ENCODE peak calls at places on chromosomes 1 and 21, in seven cellular contexts. Q is stimulated activated CD4-positive, alpha-beta T cell treated with anti-CD3 and anti-CD28 coated beads, Interleukin-4, amount 100 ng/mL, for 1 hour; I is NT2/D1; Z is WTC11; O is GOT3; L is EH; Y is DMS53. D is an unnamed sample.

GRCh38 chr1:63915121-63915520 is 141.3 kb downstream of the ROR1 start:
- DNase-seq in L (peak; percentile 10), Z (no peak), I (no peak), O (no peak), Y (peak; percentile 63), Q (no peak), D (no peak)

GRCh38 chr21:44815225-44815624 is 2.6 kb downstream of the SUMO3 start:
- DNase-seq in Z (no peak), Y (no peak), L (no peak), O (no peak), I (no peak), Q (no peak), D (no peak)

GRCh38 chr1:7549277-7549676 is 221.8 kb upstream of the VAMP3 start:
- DNase-seq in Z (no peak), I (no peak), Q (no peak), L (peak; percentile 85), O (peak; percentile 16), Y (peak; percentile 92), D (peak; percentile 3)

GRCh38 chr21:32392299-32392879 is 423 bp downstream of the URB1 start:
- DNase-seq in Z (no peak), Q (no peak), L (no peak), I (no peak), Y (peak; percentile 29), O (no peak), D (no peak)

GRCh38 chr1:114082047-114082630 is 71.5 kb downstream of the SYT6 start:
- DNase-seq in O (no peak), L (no peak), Z (no peak), I (no peak), Y (no peak), Q (no peak), D (no peak)

GRCh38 chr1:168004531-168004930 is 67.7 kb upstream of the MPC2 start:
- DNase-seq in L (no peak), Z (no peak), Y (no peak), O (no peak), I (no peak), Q (no peak), D (no peak)

GRCh38 chr21:39660191-39660590 is 47.5 kb downstream of the B3GALT5 start:
- DNase-seq in Z (no peak), L (peak; percentile 60), O (no peak), I (no peak), Q (no peak), Y (peak; percentile 74), D (no peak)

GRCh38 chr1:110237406-110238152 is 27.5 kb downstream of the KCNC4 start:
- DNase-seq in I (no peak), Y (no peak), O (no peak), Q (no peak), L (no peak), Z (no peak), D (peak; percentile 55)

GRCh38 chr1:21827141-21827679 is 15.1 kb downstream of the LDLRAD2 start:
- DNase-seq in Y (no peak), L (no peak), Z (no peak), Q (no peak), O (no peak), I (no peak), D (no peak)

GRCh38 chr1:10724948-10725852 is 71.2 kb downstream of the CASZ1 start:
- DNase-seq in O (no peak), I (no peak), L (peak; percentile 72), Y (no peak), Z (no peak), Q (no peak), D (no peak)

GRCh38 chr1:201142011-201142853 is 12.0 kb downstream of the TMEM9 start:
- DNase-seq in Q (no peak), Z (no peak), O (no peak), Y (no peak), I (no peak), L (no peak), D (peak; percentile 37)

GRCh38 chr1:152486400-152487006 is 24.1 kb upstream of the LCE5A start:
- DNase-seq in Q (no peak), Y (peak; percentile 5), O (no peak), Z (no peak), L (peak; percentile 2), I (peak; percentile 27), D (peak; percentile 21)

GRCh38 chr1:109050228-109050995 is 8.5 kb upstream of the WDR47 start:
- DNase-seq in Y (no peak), Q (no peak), I (no peak), Z (no peak), L (no peak), O (no peak), D (no peak)

GRCh38 chr1:15206418-15207030 is 40.5 kb upstream of the FHAD1 start:
- DNase-seq in I (no peak), Q (no peak), O (no peak), L (peak; percentile 35), Y (peak; percentile 23), Z (no peak), D (no peak)

GRCh38 chr1:186531561-186532165 is 70.7 kb upstream of the PDC start:
- DNase-seq in Z (no peak), O (no peak), I (no peak), Q (no peak), L (peak; percentile 89), Y (no peak), D (no peak)

GRCh38 chr1:187842406-187843165 is 1013.8 kb downstream of the PLA2G4A start:
- DNase-seq in Q (no peak), Y (peak; percentile 39), L (peak; percentile 2), Z (no peak), I (peak; percentile 5), O (no peak), D (peak; percentile 20)

GRCh38 chr1:100862591-100862990 is 32.1 kb downstream of the EXTL2 start:
- DNase-seq in I (no peak), L (peak; percentile 90), O (no peak), Y (no peak), Q (no peak), Z (no peak), D (no peak)

GRCh38 chr1:161801955-161802354 is 35.8 kb downstream of the ATF6 start:
- DNase-seq in Z (peak; percentile 22), I (no peak), L (no peak), O (no peak), Y (no peak), Q (no peak), D (no peak)

GRCh38 chr1:214840366-214840765 is 237.4 kb downstream of the CENPF start:
- DNase-seq in Q (no peak), L (peak; percentile 72), O (no peak), I (no peak), Y (no peak), Z (no peak), D (no peak)

GRCh38 chr1:6208723-6209660 is 3.1 kb downstream of the RNF207 start:
- DNase-seq in Q (peak; percentile 34), L (peak; percentile 53), O (no peak), Z (peak; percentile 47), I (no peak), Y (no peak), D (peak; percentile 71)

GRCh38 chr1:67816096-67816493 is 17.2 kb downstream of the GNG12 start:
- DNase-seq in O (no peak), Z (no peak), I (no peak), L (no peak), Q (no peak), Y (no peak), D (no peak)

GRCh38 chr1:109304221-109304915 is 2.4 kb downstream of the MYBPHL start:
- DNase-seq in Z (no peak), O (no peak), I (no peak), L (no peak), Q (no peak), Y (no peak), D (no peak)

GRCh38 chr1:109161836-109162606 is 48.1 kb downstream of the ELAPOR1 start:
- DNase-seq in O (no peak), L (peak; percentile 98), Q (no peak), I (no peak), Y (no peak), Z (no peak), D (no peak)

GRCh38 chr1:227891223-227891954 is 56.3 kb downstream of the WNT9A start:
- DNase-seq in Q (no peak), Y (peak; percentile 71), O (no peak), I (no peak), Z (no peak), L (no peak), D (peak; percentile 13)

GRCh38 chr1:30371888-30372791 is 351.2 kb downstream of the MATN1 start:
- DNase-seq in O (no peak), I (no peak), Q (no peak), L (no peak), Y (no peak), Z (no peak), D (no peak)

GRCh38 chr1:221567859-221568507 is 173.9 kb downstream of the DUSP10 start:
- DNase-seq in Q (no peak), Y (peak; percentile 88), Z (no peak), O (no peak), I (no peak), L (no peak), D (no peak)

GRCh38 chr1:26607191-26607590 is 77.6 kb downstream of the RPS6KA1 start:
- DNase-seq in Z (no peak), I (no peak), Q (no peak), O (no peak), L (no peak), Y (no peak), D (no peak)

D was measured in glutamatergic neuron.